ENCODE peak calls at places on chromosome 14, in ten cellular contexts. O is breast epithelium, P is stomach, F is PC-3, H is brain microvascular endothelial cell, V is Calu3, D is lower lobe of right lung, Q is kidney, T is tibial artery, W is left lung. U is an unnamed sample.
A peak's percentile ranks its signal among the peaks of the same experiment; 100 is the strongest.

GRCh38 chr14:47039336-47039735 is 387.8 kb upstream of the RPL10L start:
- DNase-seq in O (no peak), P (no peak), F (no peak), H (no peak), V (no peak), D (no peak), Q (no peak), T (no peak), W (no peak), U (no peak)

GRCh38 chr14:44379292-44379977 is 127.6 kb downstream of the FSCB start:
- DNase-seq in O (no peak), P (no peak), F (no peak), H (no peak), V (no peak), D (no peak), Q (no peak), T (no peak), W (peak; percentile 2), U (no peak)

GRCh38 chr14:101666264-101666663 is 95.2 kb upstream of the PPP2R5C start:
- DNase-seq in O (no peak), P (no peak), F (no peak), H (no peak), V (no peak), D (no peak), Q (no peak), T (no peak), W (no peak), U (no peak)

GRCh38 chr14:69151458-69152180 is 1.3 kb downstream of the DCAF5 start:
- DNase-seq in O (peak; percentile 68), P (peak; percentile 76), F (peak; percentile 70), H (no peak), V (peak; percentile 81), D (peak; percentile 84), Q (peak; percentile 91), T (peak; percentile 67), W (peak; percentile 94), U (peak; percentile 72)

GRCh38 chr14:61527325-61528100 is 167.8 kb upstream of the HIF1A start:
- DNase-seq in O (no peak), P (no peak), F (peak; percentile 85), H (peak; percentile 87), V (peak; percentile 41), D (no peak), Q (no peak), T (no peak), W (peak; percentile 59), U (no peak)

GRCh38 chr14:37587438-37587837 is 7.6 kb downstream of the FOXA1 start:
- DNase-seq in O (no peak), P (no peak), F (no peak), H (no peak), V (no peak), D (no peak), Q (no peak), T (no peak), W (no peak), U (no peak)

GRCh38 chr14:38951451-38951850 is 151.6 kb downstream of the SEC23A start:
- DNase-seq in O (no peak), P (no peak), F (no peak), H (no peak), V (no peak), D (no peak), Q (no peak), T (no peak), W (no peak), U (no peak)

GRCh38 chr14:100145682-100146464 is 13.6 kb downstream of the DEGS2 start:
- DNase-seq in O (no peak), P (no peak), F (no peak), H (no peak), V (no peak), D (no peak), Q (no peak), T (no peak), W (peak; percentile 74), U (no peak)

GRCh38 chr14:105118646-105119409 is 49.7 kb downstream of the JAG2 start:
- DNase-seq in O (peak; percentile 77), P (no peak), F (peak; percentile 87), H (no peak), V (peak; percentile 70), D (peak; percentile 67), Q (no peak), T (no peak), W (no peak), U (no peak)

GRCh38 chr14:105117710-105118385 is 50.7 kb downstream of the JAG2 start:
- DNase-seq in O (peak; percentile 8), P (no peak), F (no peak), H (no peak), V (no peak), D (no peak), Q (no peak), T (no peak), W (no peak), U (no peak)

GRCh38 chr14:105117257-105117646 is 51.3 kb downstream of the JAG2 start:
- DNase-seq in O (no peak), P (no peak), F (no peak), H (no peak), V (no peak), D (no peak), Q (no peak), T (no peak), W (no peak), U (no peak)

GRCh38 chr14:105120056-105120455 is 48.5 kb downstream of the JAG2 start:
- DNase-seq in O (peak; percentile 17), P (no peak), F (no peak), H (no peak), V (no peak), D (no peak), Q (no peak), T (no peak), W (no peak), U (no peak)

DNA sequence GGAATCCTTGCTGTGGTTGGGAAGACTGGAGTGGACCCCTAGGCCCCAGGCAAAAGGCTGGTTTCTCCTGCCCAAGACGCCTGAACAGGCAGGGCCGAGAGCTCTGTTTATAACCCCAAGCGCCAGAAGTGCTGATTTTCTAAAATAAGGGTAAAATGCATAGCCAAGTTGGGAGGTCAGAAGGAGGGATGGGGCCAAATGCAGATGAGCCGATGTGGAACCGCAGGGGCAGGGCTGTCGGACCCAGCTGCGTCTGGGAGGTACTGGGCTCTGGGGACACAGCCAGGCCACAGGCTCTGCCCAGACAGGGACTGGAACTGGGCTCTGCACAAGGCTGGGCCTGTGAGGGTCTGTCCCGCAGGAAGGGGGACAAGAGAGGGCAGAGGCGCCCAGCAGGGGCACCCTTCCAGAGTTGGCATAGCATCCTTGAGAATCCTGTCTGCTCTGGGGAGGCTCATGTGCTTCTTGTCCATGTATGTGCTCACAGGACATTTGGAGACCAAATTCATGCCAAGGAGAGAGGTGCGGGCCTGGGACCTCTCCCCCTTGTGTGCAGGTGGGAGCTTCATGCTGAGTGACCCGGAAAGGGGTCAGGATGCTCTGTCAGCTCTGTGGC is 49.1 kb downstream of the JAG2 start:
- DNase-seq in O (peak; percentile 17), P (no peak), F (no peak), H (no peak), V (no peak), D (no peak), Q (no peak), T (no peak), W (peak; percentile 59), U (no peak)
- TF ChIP-seq CTCF in O (no peak), P (no peak), F (no peak), H (no peak), V (no peak), D (no peak), Q (no peak), T (no peak), W (no peak), U (no peak)

GRCh38 chr14:95408731-95409471 is 89.2 kb upstream of the CLMN start:
- DNase-seq in O (no peak), P (no peak), F (no peak), H (no peak), V (no peak), D (no peak), Q (no peak), T (peak; percentile 27), W (no peak), U (no peak)

GRCh38 chr14:95413289-95414215 is 93.8 kb upstream of the CLMN start:
- DNase-seq in O (no peak), P (no peak), F (peak; percentile 50), H (no peak), V (no peak), D (no peak), Q (no peak), T (peak; percentile 12), W (no peak), U (no peak)

GRCh38 chr14:95409472-95410307 is 90.0 kb upstream of the CLMN start:
- DNase-seq in O (no peak), P (no peak), F (no peak), H (no peak), V (no peak), D (no peak), Q (no peak), T (no peak), W (no peak), U (no peak)

GRCh38 chr14:95407342-95407741 is 87.6 kb upstream of the CLMN start:
- DNase-seq in O (no peak), P (no peak), F (no peak), H (no peak), V (no peak), D (no peak), Q (no peak), T (no peak), W (no peak), U (no peak)

DNA sequence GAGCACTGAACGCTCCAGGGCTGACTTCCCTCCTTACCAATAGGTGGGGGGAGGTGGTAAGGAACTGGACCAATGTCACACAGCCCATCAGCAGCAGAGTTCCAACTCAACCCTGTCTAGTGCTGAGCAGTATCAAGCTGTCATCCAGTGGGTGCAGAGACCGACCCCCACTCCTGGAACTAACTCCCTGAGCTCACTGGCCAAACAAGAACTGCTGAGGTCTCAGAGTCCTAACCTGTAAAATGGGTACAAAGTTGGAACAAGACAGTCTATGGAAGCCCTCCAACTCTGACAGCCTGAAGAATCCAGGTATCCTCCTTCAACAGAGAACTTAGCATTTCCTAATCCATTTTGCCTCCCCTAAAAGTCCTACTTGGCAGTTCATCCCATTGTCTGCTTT is 91.1 kb upstream of the CLMN start:
- DNase-seq in O (no peak), P (no peak), F (no peak), H (no peak), V (no peak), D (no peak), Q (no peak), T (no peak), W (no peak), U (no peak)
- TF ChIP-seq CTCF in O (no peak), P (no peak), F (no peak), H (no peak), V (no peak), D (no peak), Q (no peak), T (no peak), W (no peak), U (no peak)

DNA sequence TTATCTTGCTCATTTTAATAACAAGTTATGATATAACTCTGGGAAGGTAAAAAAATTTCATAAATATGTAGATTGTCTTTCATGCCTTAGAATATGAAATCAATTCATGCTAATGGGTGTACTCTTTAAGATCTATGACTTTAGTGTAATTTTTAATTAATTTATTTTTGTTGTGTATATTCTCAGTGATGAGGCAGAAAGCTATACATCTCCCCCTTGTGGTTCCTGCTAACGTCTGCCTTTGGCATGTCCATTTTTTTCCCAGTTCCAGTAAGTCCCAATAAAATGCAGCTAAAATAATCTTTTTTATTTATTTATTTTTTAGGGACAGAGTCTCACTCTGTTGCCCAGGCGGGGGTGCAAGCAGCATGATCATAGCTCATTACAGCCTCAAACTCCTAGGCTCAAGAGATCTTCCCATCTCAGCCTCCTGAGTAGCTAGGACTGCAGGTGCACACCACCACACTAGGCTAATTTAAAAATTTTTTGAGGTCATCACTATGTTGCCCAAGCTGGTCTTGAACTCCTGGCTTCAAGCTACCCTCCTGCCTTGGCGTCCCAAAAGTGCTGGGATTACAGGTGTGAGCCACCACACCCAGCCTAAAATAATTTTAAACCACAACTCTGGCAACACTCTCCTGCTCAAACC is 3.3 kb upstream of the CHURC1 start:
- DNase-seq in O (no peak), P (no peak), F (peak; percentile 60), H (peak; percentile 47), V (peak; percentile 25), D (no peak), Q (no peak), T (no peak), W (no peak), U (no peak)
- TF ChIP-seq CTCF in O (no peak), P (no peak), F (peak; percentile 79), H (peak; percentile 78), V (peak; percentile 28), D (peak; percentile 36), Q (peak; percentile 30), T (peak; percentile 13), W (peak; percentile 28), U (no peak)

GRCh38 chr14:70888151-70888499 is 19.1 kb upstream of the PCNX1 start:
- DNase-seq in O (no peak), P (no peak), F (no peak), H (no peak), V (no peak), D (no peak), Q (no peak), T (no peak), W (no peak), U (no peak)
- TF ChIP-seq CTCF in O (no peak), P (no peak), F (no peak), H (no peak), V (no peak), D (no peak), Q (no peak), T (no peak), W (no peak), U (no peak)